ENCODE peak calls at places on chromosome 6, in nine cellular contexts. One of them, this sample, is unnamed. For H3K9me3, the result is how much of the 10 kb centered on the place peaks cover.

GRCh38 chr6:7115452-7116223 is 7.9 kb downstream of the RREB1 start:
- ATAC-seq in right cardiac atrium: peak
- ATAC-seq in A549: no peak
- ATAC-seq in lower lobe of right lung: peak
- ATAC-seq in PC-3: no peak
- ATAC-seq in heart right ventricle: peak
- ATAC-seq in CD8-positive, alpha-beta T cell: no peak
- ATAC-seq in Panc1: peak
- ATAC-seq in upper lobe of left lung: peak
- ATAC-seq in this sample: peak

GRCh38 chr6:38080889-38081288 is 261.4 kb downstream of the ZFAND3 start:
- ATAC-seq in heart right ventricle: no peak
- ATAC-seq in Panc1: no peak
- ATAC-seq in PC-3: peak
- ATAC-seq in A549: no peak
- ATAC-seq in CD8-positive, alpha-beta T cell: no peak
- ATAC-seq in upper lobe of left lung: no peak
- ATAC-seq in right cardiac atrium: no peak
- ATAC-seq in lower lobe of right lung: no peak
- ATAC-seq in this sample: no peak

GRCh38 chr6:26295691-26296555 is 69.1 kb upstream of the BTN3A2 start:
- ATAC-seq in Panc1: peak
- ATAC-seq in lower lobe of right lung: no peak
- ATAC-seq in heart right ventricle: no peak
- ATAC-seq in A549: peak
- ATAC-seq in right cardiac atrium: no peak
- ATAC-seq in CD8-positive, alpha-beta T cell: no peak
- ATAC-seq in PC-3: peak
- ATAC-seq in upper lobe of left lung: no peak
- ATAC-seq in this sample: no peak

GRCh38 chr6:42644211-42644610 is 78.2 kb downstream of the PRPH2 start:
- ATAC-seq in Panc1: no peak
- ATAC-seq in upper lobe of left lung: no peak
- ATAC-seq in PC-3: no peak
- ATAC-seq in lower lobe of right lung: no peak
- ATAC-seq in right cardiac atrium: no peak
- ATAC-seq in CD8-positive, alpha-beta T cell: no peak
- ATAC-seq in heart right ventricle: no peak
- ATAC-seq in A549: no peak
- ATAC-seq in this sample: no peak

GRCh38 chr6:16276991-16277981 is 38.9 kb downstream of the GMPR start:
- ATAC-seq in heart right ventricle: peak
- ATAC-seq in PC-3: peak
- ATAC-seq in right cardiac atrium: peak
- ATAC-seq in lower lobe of right lung: peak
- ATAC-seq in CD8-positive, alpha-beta T cell: no peak
- ATAC-seq in A549: peak
- ATAC-seq in upper lobe of left lung: peak
- ATAC-seq in Panc1: peak
- ATAC-seq in this sample: peak

GRCh38 chr6:118298476-118298875 is 249.6 kb upstream of the PLN start:
- ATAC-seq in right cardiac atrium: no peak
- ATAC-seq in PC-3: no peak
- ATAC-seq in lower lobe of right lung: no peak
- ATAC-seq in heart right ventricle: no peak
- ATAC-seq in A549: no peak
- ATAC-seq in upper lobe of left lung: no peak
- ATAC-seq in Panc1: no peak
- ATAC-seq in CD8-positive, alpha-beta T cell: no peak
- ATAC-seq in this sample: no peak

GRCh38 chr6:115667478-115667996 is 393.2 kb downstream of the FRK start:
- ATAC-seq in PC-3: no peak
- ATAC-seq in CD8-positive, alpha-beta T cell: no peak
- ATAC-seq in right cardiac atrium: no peak
- ATAC-seq in A549: no peak
- ATAC-seq in lower lobe of right lung: no peak
- ATAC-seq in Panc1: no peak
- ATAC-seq in heart right ventricle: no peak
- ATAC-seq in upper lobe of left lung: no peak
- ATAC-seq in this sample: no peak

GRCh38 chr6:138287144-138287955 is 69.1 kb upstream of the PBOV1 start:
- ATAC-seq in upper lobe of left lung: peak
- ATAC-seq in Panc1: peak
- ATAC-seq in right cardiac atrium: peak
- ATAC-seq in PC-3: peak
- ATAC-seq in A549: peak
- ATAC-seq in lower lobe of right lung: peak
- ATAC-seq in CD8-positive, alpha-beta T cell: peak
- ATAC-seq in heart right ventricle: no peak
- ATAC-seq in this sample: no peak

GRCh38 chr6:110939429-110939828 is 19.1 kb upstream of the GTF3C6 start:
- ATAC-seq in CD8-positive, alpha-beta T cell: no peak
- ATAC-seq in heart right ventricle: no peak
- ATAC-seq in A549: no peak
- ATAC-seq in right cardiac atrium: no peak
- ATAC-seq in lower lobe of right lung: no peak
- ATAC-seq in upper lobe of left lung: no peak
- ATAC-seq in Panc1: no peak
- ATAC-seq in PC-3: no peak
- ATAC-seq in this sample: no peak

GRCh38 chr6:89199571-89199970 is 17.6 kb downstream of the GABRR1 start:
- ATAC-seq in CD8-positive, alpha-beta T cell: no peak
- ATAC-seq in A549: no peak
- ATAC-seq in upper lobe of left lung: no peak
- ATAC-seq in lower lobe of right lung: no peak
- ATAC-seq in PC-3: no peak
- ATAC-seq in right cardiac atrium: no peak
- ATAC-seq in Panc1: no peak
- ATAC-seq in heart right ventricle: no peak
- ATAC-seq in this sample: no peak

GRCh38 chr6:28371280-28371679 is 21.5 kb downstream of the ZKSCAN3 start:
- ATAC-seq in A549: no peak
- ATAC-seq in upper lobe of left lung: no peak
- ATAC-seq in CD8-positive, alpha-beta T cell: no peak
- ATAC-seq in PC-3: no peak
- ATAC-seq in Panc1: no peak
- ATAC-seq in right cardiac atrium: no peak
- ATAC-seq in lower lobe of right lung: no peak
- ATAC-seq in heart right ventricle: no peak
- ATAC-seq in this sample: no peak

GRCh38 chr6:170019259-170020040 is 268.0 kb downstream of the ERMARD start:
- ATAC-seq in Panc1: no peak
- ATAC-seq in PC-3: no peak
- ATAC-seq in upper lobe of left lung: no peak
- ATAC-seq in CD8-positive, alpha-beta T cell: no peak
- ATAC-seq in A549: no peak
- ATAC-seq in lower lobe of right lung: no peak
- ATAC-seq in heart right ventricle: no peak
- ATAC-seq in right cardiac atrium: no peak
- ATAC-seq in this sample: peak

GRCh38 chr6:139473239-139473701 is 98.8 kb upstream of the CITED2 start:
- ATAC-seq in upper lobe of left lung: peak
- ATAC-seq in CD8-positive, alpha-beta T cell: no peak
- ATAC-seq in heart right ventricle: peak
- ATAC-seq in PC-3: no peak
- ATAC-seq in Panc1: peak
- ATAC-seq in A549: no peak
- ATAC-seq in right cardiac atrium: peak
- ATAC-seq in lower lobe of right lung: no peak
- ATAC-seq in this sample: peak

GRCh38 chr6:38579010-38579628 is 60.6 kb downstream of the BTBD9 start:
- ATAC-seq in upper lobe of left lung: no peak
- ATAC-seq in CD8-positive, alpha-beta T cell: no peak
- ATAC-seq in A549: no peak
- ATAC-seq in Panc1: no peak
- ATAC-seq in lower lobe of right lung: no peak
- ATAC-seq in right cardiac atrium: no peak
- ATAC-seq in heart right ventricle: no peak
- ATAC-seq in PC-3: peak
- ATAC-seq in this sample: no peak

GRCh38 chr6:166318227-166318626 is 10.0 kb upstream of the PRR18 start:
- ATAC-seq in A549: no peak
- ATAC-seq in right cardiac atrium: peak
- ATAC-seq in lower lobe of right lung: peak
- ATAC-seq in upper lobe of left lung: no peak
- ATAC-seq in heart right ventricle: peak
- ATAC-seq in Panc1: peak
- ATAC-seq in CD8-positive, alpha-beta T cell: no peak
- ATAC-seq in PC-3: no peak
- ATAC-seq in this sample: no peak

GRCh38 chr6:157455731-157456523 is 74.9 kb downstream of the ZDHHC14 start:
- ATAC-seq in lower lobe of right lung: no peak
- ATAC-seq in right cardiac atrium: peak
- ATAC-seq in Panc1: no peak
- ATAC-seq in heart right ventricle: no peak
- ATAC-seq in A549: no peak
- ATAC-seq in upper lobe of left lung: no peak
- ATAC-seq in CD8-positive, alpha-beta T cell: no peak
- ATAC-seq in PC-3: no peak
- ATAC-seq in this sample: no peak

GRCh38 chr6:113271437-113271836 is 585.7 kb upstream of the MARCKS start:
- ATAC-seq in upper lobe of left lung: peak
- ATAC-seq in PC-3: no peak
- ATAC-seq in A549: no peak
- ATAC-seq in heart right ventricle: no peak
- ATAC-seq in Panc1: no peak
- ATAC-seq in lower lobe of right lung: no peak
- ATAC-seq in CD8-positive, alpha-beta T cell: no peak
- ATAC-seq in right cardiac atrium: no peak
- ATAC-seq in this sample: no peak

GRCh38 chr6:167558213-167558869 is 233.5 kb downstream of the TTLL2 start:
- ATAC-seq in lower lobe of right lung: no peak
- ATAC-seq in upper lobe of left lung: peak
- ATAC-seq in heart right ventricle: no peak
- ATAC-seq in A549: no peak
- ATAC-seq in CD8-positive, alpha-beta T cell: no peak
- ATAC-seq in PC-3: no peak
- ATAC-seq in right cardiac atrium: peak
- ATAC-seq in Panc1: no peak
- ATAC-seq in this sample: no peak
- H3K9me3 ChIP-seq in lower lobe of right lung: under half
- H3K9me3 ChIP-seq in upper lobe of left lung: under half
- H3K9me3 ChIP-seq in heart right ventricle: under half
- H3K9me3 ChIP-seq in A549: under half
- H3K9me3 ChIP-seq in CD8-positive, alpha-beta T cell: under half
- H3K9me3 ChIP-seq in PC-3: under half
- H3K9me3 ChIP-seq in right cardiac atrium: under half
- H3K9me3 ChIP-seq in Panc1: under half
- H3K9me3 ChIP-seq in this sample: under half

GRCh38 chr6:151534576-151534975 is 40.8 kb downstream of the CCDC170 start:
- ATAC-seq in upper lobe of left lung: no peak
- ATAC-seq in A549: no peak
- ATAC-seq in CD8-positive, alpha-beta T cell: no peak
- ATAC-seq in Panc1: no peak
- ATAC-seq in right cardiac atrium: no peak
- ATAC-seq in lower lobe of right lung: no peak
- ATAC-seq in PC-3: no peak
- ATAC-seq in heart right ventricle: no peak
- ATAC-seq in this sample: no peak
- H3K27ac ChIP-seq in upper lobe of left lung: no peak
- H3K27ac ChIP-seq in A549: no peak
- H3K27ac ChIP-seq in CD8-positive, alpha-beta T cell: no peak
- H3K27ac ChIP-seq in Panc1: no peak
- H3K27ac ChIP-seq in right cardiac atrium: no peak
- H3K27ac ChIP-seq in lower lobe of right lung: no peak
- H3K27ac ChIP-seq in PC-3: no peak
- H3K27ac ChIP-seq in heart right ventricle: no peak
- H3K27ac ChIP-seq in this sample: no peak

DNA sequence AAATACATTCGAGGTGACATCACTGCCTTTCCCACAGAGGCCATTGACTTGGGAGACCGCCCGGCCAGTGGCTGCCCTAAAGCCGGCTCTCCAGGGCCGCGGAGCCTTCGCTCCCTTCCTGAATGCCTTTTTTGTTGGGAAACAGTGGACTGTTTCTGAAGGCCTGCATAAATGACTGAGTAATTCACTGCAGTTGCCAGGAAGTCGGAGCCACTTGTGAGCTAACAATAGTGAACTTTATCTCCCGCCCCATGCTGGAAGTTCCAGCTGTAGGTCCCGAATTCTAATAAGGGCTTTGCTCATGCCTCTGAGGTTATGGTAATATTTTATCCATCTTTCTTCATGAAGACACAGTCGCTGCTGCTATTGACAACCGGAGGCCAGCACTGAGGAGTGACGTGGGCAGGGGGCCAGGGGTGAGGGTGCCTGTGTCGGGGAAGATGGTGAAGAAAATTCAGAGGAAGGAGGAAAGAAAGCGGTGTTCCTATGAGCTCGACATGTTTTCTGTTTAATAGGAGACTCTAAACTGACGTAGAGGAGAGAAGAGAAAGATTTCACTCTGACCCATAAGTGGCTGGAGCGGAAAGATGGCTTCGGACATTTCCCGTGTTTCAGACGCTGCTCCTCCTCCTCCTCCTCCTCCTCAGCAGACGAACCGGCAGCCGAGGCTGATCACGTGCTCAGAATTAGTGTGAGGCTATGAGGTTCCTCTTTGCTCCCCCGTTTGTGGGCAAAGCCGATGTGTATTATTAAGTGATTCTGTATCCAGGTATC is 671.2 kb downstream of the QKI start:
- ATAC-seq in lower lobe of right lung: peak
- ATAC-seq in upper lobe of left lung: peak
- ATAC-seq in A549: no peak
- ATAC-seq in heart right ventricle: peak
- ATAC-seq in right cardiac atrium: peak
- ATAC-seq in CD8-positive, alpha-beta T cell: no peak
- ATAC-seq in Panc1: no peak
- ATAC-seq in PC-3: no peak
- ATAC-seq in this sample: peak
- H3K9me3 ChIP-seq in lower lobe of right lung: under half
- H3K9me3 ChIP-seq in upper lobe of left lung: under half
- H3K9me3 ChIP-seq in A549: under half
- H3K9me3 ChIP-seq in heart right ventricle: under half
- H3K9me3 ChIP-seq in right cardiac atrium: under half
- H3K9me3 ChIP-seq in CD8-positive, alpha-beta T cell: under half
- H3K9me3 ChIP-seq in Panc1: under half
- H3K9me3 ChIP-seq in PC-3: under half
- H3K9me3 ChIP-seq in this sample: under half

DNA sequence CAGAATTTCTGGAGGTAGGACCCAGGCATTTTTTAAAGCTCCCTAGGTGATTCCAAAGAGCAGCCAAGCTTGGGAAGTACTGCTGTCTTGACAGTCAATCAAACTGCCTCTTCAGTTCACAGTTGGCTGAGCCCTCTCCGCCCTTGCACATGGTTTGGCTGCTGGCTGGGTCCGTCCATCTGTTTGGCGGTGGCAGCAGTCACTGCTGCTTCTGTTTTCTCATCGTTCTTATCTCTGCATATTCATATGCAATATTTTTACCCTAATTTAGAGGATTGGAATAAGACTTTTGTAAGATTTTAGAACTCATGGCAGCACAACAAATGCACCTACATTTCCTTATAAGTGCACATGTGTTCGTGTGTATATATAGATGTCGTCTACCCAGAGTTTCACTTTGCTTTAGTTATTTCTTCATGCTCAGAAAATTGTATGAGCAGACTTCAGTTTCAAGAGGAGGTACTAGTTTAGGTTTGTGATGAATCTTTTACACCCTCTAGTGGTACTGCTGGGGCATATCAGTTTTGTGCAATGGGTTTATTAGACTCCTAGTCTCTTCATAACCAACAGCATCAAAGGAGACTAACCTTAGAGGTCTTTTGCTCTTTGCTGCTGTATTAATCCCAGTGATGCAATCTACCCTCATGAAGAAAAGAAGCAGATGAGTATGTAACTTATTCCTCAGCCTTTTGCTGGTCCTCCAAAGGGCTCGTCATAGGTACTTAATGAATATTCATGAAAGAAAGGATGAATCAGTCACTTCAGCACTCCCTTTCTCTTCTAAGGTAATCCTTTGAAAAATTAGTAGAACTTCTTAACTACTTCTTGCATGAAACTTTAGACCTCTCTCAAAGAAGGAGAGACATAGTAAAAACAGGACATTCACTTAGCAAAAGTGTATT is 44.3 kb downstream of the KHDC1L start:
- ATAC-seq in right cardiac atrium: peak
- ATAC-seq in lower lobe of right lung: peak
- ATAC-seq in upper lobe of left lung: peak
- ATAC-seq in CD8-positive, alpha-beta T cell: peak
- ATAC-seq in A549: peak
- ATAC-seq in PC-3: peak
- ATAC-seq in Panc1: peak
- ATAC-seq in heart right ventricle: peak
- ATAC-seq in this sample: peak
- H3K27ac ChIP-seq in right cardiac atrium: no peak
- H3K27ac ChIP-seq in lower lobe of right lung: no peak
- H3K27ac ChIP-seq in upper lobe of left lung: no peak
- H3K27ac ChIP-seq in CD8-positive, alpha-beta T cell: no peak
- H3K27ac ChIP-seq in A549: peak
- H3K27ac ChIP-seq in PC-3: no peak
- H3K27ac ChIP-seq in Panc1: no peak
- H3K27ac ChIP-seq in heart right ventricle: no peak
- H3K27ac ChIP-seq in this sample: no peak